ENCODE peak calls at places on chromosomes 16 and 17, in five cellular contexts. One of them, this sample, is unnamed.

GRCh38 chr16:84286568-84287220 is 8.0 kb upstream of the WFDC1 start:
- DNase-seq in H1: no peak
- DNase-seq in lower leg skin: no peak
- DNase-seq in CD4-positive, alpha-beta T cell: no peak
- DNase-seq in fibroblast of lung: no peak
- DNase-seq in this sample: no peak

GRCh38 chr17:29625037-29625750 is 2.5 kb upstream of the CORO6 start:
- DNase-seq in H1: no peak
- DNase-seq in lower leg skin: no peak
- DNase-seq in CD4-positive, alpha-beta T cell: no peak
- DNase-seq in fibroblast of lung: peak
- DNase-seq in this sample: peak

GRCh38 chr17:78915872-78916632 is 9.1 kb downstream of the TIMP2 start:
- DNase-seq in H1: no peak
- DNase-seq in lower leg skin: no peak
- DNase-seq in CD4-positive, alpha-beta T cell: no peak
- DNase-seq in fibroblast of lung: peak
- DNase-seq in this sample: peak

GRCh38 chr16:1272453-1273198 is 16.8 kb downstream of the TPSD1 start:
- DNase-seq in H1: no peak
- DNase-seq in lower leg skin: no peak
- DNase-seq in CD4-positive, alpha-beta T cell: no peak
- DNase-seq in fibroblast of lung: no peak
- DNase-seq in this sample: no peak

GRCh38 chr17:34312080-34312479 is 7.2 kb upstream of the CCL8 start:
- DNase-seq in H1: no peak
- DNase-seq in lower leg skin: no peak
- DNase-seq in CD4-positive, alpha-beta T cell: no peak
- DNase-seq in fibroblast of lung: peak
- DNase-seq in this sample: no peak

GRCh38 chr16:8714143-8714542 is 39.7 kb downstream of the ABAT start:
- DNase-seq in H1: no peak
- DNase-seq in lower leg skin: no peak
- DNase-seq in CD4-positive, alpha-beta T cell: no peak
- DNase-seq in fibroblast of lung: no peak
- DNase-seq in this sample: no peak

GRCh38 chr16:48961546-48961945 is 320.1 kb downstream of the CBLN1 start:
- DNase-seq in H1: no peak
- DNase-seq in lower leg skin: no peak
- DNase-seq in CD4-positive, alpha-beta T cell: no peak
- DNase-seq in fibroblast of lung: peak
- DNase-seq in this sample: no peak

GRCh38 chr17:66076546-66077190 is 115.3 kb downstream of the CEP112 start:
- DNase-seq in H1: no peak
- DNase-seq in lower leg skin: no peak
- DNase-seq in CD4-positive, alpha-beta T cell: no peak
- DNase-seq in fibroblast of lung: no peak
- DNase-seq in this sample: no peak

GRCh38 chr16:4314532-4315184 is 1.2 kb upstream of the GLIS2 start:
- DNase-seq in H1: no peak
- DNase-seq in lower leg skin: no peak
- DNase-seq in CD4-positive, alpha-beta T cell: no peak
- DNase-seq in fibroblast of lung: peak
- DNase-seq in this sample: no peak

GRCh38 chr17:3892095-3892998 is 506 bp downstream of the CAMKK1 start:
- DNase-seq in H1: no peak
- DNase-seq in lower leg skin: peak
- DNase-seq in CD4-positive, alpha-beta T cell: peak
- DNase-seq in fibroblast of lung: peak
- DNase-seq in this sample: peak

GRCh38 chr17:36879027-36879426 is 58.2 kb upstream of the LHX1 start:
- DNase-seq in H1: no peak
- DNase-seq in lower leg skin: no peak
- DNase-seq in CD4-positive, alpha-beta T cell: no peak
- DNase-seq in fibroblast of lung: no peak
- DNase-seq in this sample: no peak

GRCh38 chr16:52586159-52586558 is 39.2 kb upstream of the TOX3 start:
- DNase-seq in H1: no peak
- DNase-seq in lower leg skin: no peak
- DNase-seq in CD4-positive, alpha-beta T cell: no peak
- DNase-seq in fibroblast of lung: no peak
- DNase-seq in this sample: no peak

GRCh38 chr17:64020068-64020766 is at the start of gene ICAM2:
- DNase-seq in H1: no peak
- DNase-seq in lower leg skin: peak
- DNase-seq in CD4-positive, alpha-beta T cell: peak
- DNase-seq in fibroblast of lung: no peak
- DNase-seq in this sample: no peak

GRCh38 chr16:69190046-69190588 is 3.2 kb downstream of the SNTB2 start:
- DNase-seq in H1: no peak
- DNase-seq in lower leg skin: no peak
- DNase-seq in CD4-positive, alpha-beta T cell: no peak
- DNase-seq in fibroblast of lung: peak
- DNase-seq in this sample: no peak

GRCh38 chr16:56657555-56658430 is at the start of gene MT1F:
- DNase-seq in H1: peak
- DNase-seq in lower leg skin: peak
- DNase-seq in CD4-positive, alpha-beta T cell: peak
- DNase-seq in fibroblast of lung: peak
- DNase-seq in this sample: peak

GRCh38 chr17:51461578-51462004 is 201.2 kb downstream of the UTP18 start:
- DNase-seq in H1: peak
- DNase-seq in lower leg skin: no peak
- DNase-seq in CD4-positive, alpha-beta T cell: peak
- DNase-seq in fibroblast of lung: peak
- DNase-seq in this sample: peak

GRCh38 chr16:23132921-23133532 is 16.2 kb downstream of the USP31 start:
- DNase-seq in H1: no peak
- DNase-seq in lower leg skin: no peak
- DNase-seq in CD4-positive, alpha-beta T cell: no peak
- DNase-seq in fibroblast of lung: peak
- DNase-seq in this sample: no peak

GRCh38 chr16:60932600-60932999 is 1103.6 kb downstream of the CDH8 start:
- DNase-seq in H1: no peak
- DNase-seq in lower leg skin: no peak
- DNase-seq in CD4-positive, alpha-beta T cell: no peak
- DNase-seq in fibroblast of lung: no peak
- DNase-seq in this sample: no peak

GRCh38 chr17:388087-388486 is 35.5 kb upstream of the RPH3AL start:
- DNase-seq in H1: no peak
- DNase-seq in lower leg skin: no peak
- DNase-seq in CD4-positive, alpha-beta T cell: no peak
- DNase-seq in fibroblast of lung: no peak
- DNase-seq in this sample: no peak

GRCh38 chr16:80804061-80804450 is 342 bp downstream of the CDYL2 start:
- DNase-seq in H1: no peak
- DNase-seq in lower leg skin: no peak
- DNase-seq in CD4-positive, alpha-beta T cell: peak
- DNase-seq in fibroblast of lung: peak
- DNase-seq in this sample: no peak

GRCh38 chr16:31333686-31334649 is 21.0 kb upstream of the ITGAX start:
- DNase-seq in H1: no peak
- DNase-seq in lower leg skin: no peak
- DNase-seq in CD4-positive, alpha-beta T cell: no peak
- DNase-seq in fibroblast of lung: no peak
- DNase-seq in this sample: peak

GRCh38 chr17:41322264-41322902 is 6.9 kb upstream of the KRTAP17-1 start:
- DNase-seq in H1: no peak
- DNase-seq in lower leg skin: no peak
- DNase-seq in CD4-positive, alpha-beta T cell: no peak
- DNase-seq in fibroblast of lung: peak
- DNase-seq in this sample: peak

GRCh38 chr16:85426806-85427205 is 186.3 kb upstream of the GSE1 start:
- DNase-seq in H1: no peak
- DNase-seq in lower leg skin: no peak
- DNase-seq in CD4-positive, alpha-beta T cell: no peak
- DNase-seq in fibroblast of lung: no peak
- DNase-seq in this sample: no peak

GRCh38 chr16:85430523-85431381 is 182.4 kb upstream of the GSE1 start:
- DNase-seq in H1: no peak
- DNase-seq in lower leg skin: no peak
- DNase-seq in CD4-positive, alpha-beta T cell: no peak
- DNase-seq in fibroblast of lung: no peak
- DNase-seq in this sample: no peak

GRCh38 chr16:85429776-85430522 is 183.2 kb upstream of the GSE1 start:
- DNase-seq in H1: no peak
- DNase-seq in lower leg skin: no peak
- DNase-seq in CD4-positive, alpha-beta T cell: no peak
- DNase-seq in fibroblast of lung: no peak
- DNase-seq in this sample: no peak

GRCh38 chr16:85428899-85429775 is 184.0 kb upstream of the GSE1 start:
- DNase-seq in H1: no peak
- DNase-seq in lower leg skin: no peak
- DNase-seq in CD4-positive, alpha-beta T cell: no peak
- DNase-seq in fibroblast of lung: no peak
- DNase-seq in this sample: no peak

DNA sequence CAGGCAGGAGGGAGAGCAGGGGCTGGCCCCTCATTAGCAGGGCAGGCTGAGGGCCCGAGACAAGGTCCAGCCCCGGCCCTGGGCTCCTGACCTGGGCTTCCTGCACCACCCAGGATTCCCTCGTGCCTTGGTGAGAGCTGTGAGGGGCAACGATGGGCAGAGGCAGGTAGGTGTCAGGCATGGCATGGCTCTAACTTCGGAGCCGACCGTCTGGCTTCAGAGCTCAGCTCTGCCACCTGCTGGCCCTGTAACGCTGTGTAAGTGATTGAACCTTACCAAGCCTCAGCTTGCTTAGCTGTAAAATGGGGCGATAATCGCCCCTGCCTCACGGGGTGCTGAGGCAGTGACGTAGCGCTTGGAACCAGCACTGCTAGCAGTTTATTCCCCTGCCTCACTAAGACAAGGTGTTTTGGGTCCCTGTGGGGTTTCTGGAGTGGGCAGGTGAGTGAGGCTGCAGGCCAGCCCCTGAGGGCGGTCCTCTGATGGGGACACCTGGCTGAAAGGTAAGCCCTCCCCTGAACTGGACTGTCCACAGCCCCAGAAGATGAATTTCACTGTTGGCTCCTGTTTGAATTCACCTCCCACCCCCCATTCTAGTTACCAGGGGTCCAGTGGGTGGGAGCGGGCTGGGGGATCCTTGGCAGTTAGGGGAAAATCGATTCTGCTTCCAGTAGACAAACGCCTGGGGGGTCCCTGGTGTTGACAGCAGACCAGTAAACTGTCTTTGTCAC is 184.8 kb upstream of the GSE1 start:
- DNase-seq in H1: no peak
- DNase-seq in lower leg skin: no peak
- DNase-seq in CD4-positive, alpha-beta T cell: peak
- DNase-seq in fibroblast of lung: no peak
- DNase-seq in this sample: peak
- TF ChIP-seq CTCF in H1: peak
- TF ChIP-seq CTCF in lower leg skin: no peak
- TF ChIP-seq CTCF in CD4-positive, alpha-beta T cell: peak
- TF ChIP-seq CTCF in fibroblast of lung: peak
- TF ChIP-seq CTCF in this sample: peak

DNA sequence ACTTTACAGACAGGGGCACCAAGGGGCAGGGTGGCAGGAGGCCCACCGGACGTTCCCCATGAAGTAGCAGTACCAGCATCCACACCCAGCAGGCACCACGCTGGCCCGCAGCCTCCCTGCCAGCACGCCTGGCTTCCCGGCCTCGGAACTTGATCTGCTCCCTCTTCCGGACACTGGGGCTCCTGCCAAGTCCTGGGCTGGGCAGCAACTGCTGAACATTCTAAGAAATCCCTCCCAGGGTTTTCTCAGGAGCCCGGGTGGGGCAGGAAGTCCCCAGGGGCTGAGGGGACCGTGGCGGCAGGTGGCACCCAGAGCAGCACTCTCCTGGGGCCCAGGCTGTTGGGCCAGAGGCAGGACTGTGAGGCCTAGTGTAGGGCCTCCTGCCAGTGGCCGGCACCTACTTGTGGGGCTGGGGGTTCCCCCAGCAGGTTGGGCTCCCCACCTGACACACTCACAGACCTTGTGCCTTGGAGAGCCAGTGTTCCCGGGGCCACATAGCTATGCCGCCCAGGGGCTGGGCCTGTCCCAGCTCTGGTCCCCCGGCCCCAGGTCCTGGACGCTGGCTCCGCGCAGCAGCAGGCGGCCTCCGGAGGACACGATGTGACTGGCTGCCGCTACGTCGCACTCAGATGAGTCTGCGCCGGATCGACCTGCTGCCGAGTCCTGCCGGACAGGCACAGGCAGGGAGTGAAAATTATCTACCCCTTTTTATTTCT is 86.2 kb upstream of the CBX4 start:
- DNase-seq in H1: no peak
- DNase-seq in lower leg skin: no peak
- DNase-seq in CD4-positive, alpha-beta T cell: no peak
- DNase-seq in fibroblast of lung: peak
- DNase-seq in this sample: peak
- TF ChIP-seq CTCF in H1: no peak
- TF ChIP-seq CTCF in lower leg skin: no peak
- TF ChIP-seq CTCF in CD4-positive, alpha-beta T cell: no peak
- TF ChIP-seq CTCF in fibroblast of lung: no peak
- TF ChIP-seq CTCF in this sample: peak

GRCh38 chr17:45143767-45144198 is 4.5 kb upstream of the HEXIM1 start:
- DNase-seq in H1: no peak
- DNase-seq in lower leg skin: peak
- DNase-seq in CD4-positive, alpha-beta T cell: no peak
- DNase-seq in fibroblast of lung: peak
- DNase-seq in this sample: no peak
- TF ChIP-seq CTCF in H1: no peak
- TF ChIP-seq CTCF in lower leg skin: no peak
- TF ChIP-seq CTCF in CD4-positive, alpha-beta T cell: no peak
- TF ChIP-seq CTCF in fibroblast of lung: no peak
- TF ChIP-seq CTCF in this sample: no peak

DNA sequence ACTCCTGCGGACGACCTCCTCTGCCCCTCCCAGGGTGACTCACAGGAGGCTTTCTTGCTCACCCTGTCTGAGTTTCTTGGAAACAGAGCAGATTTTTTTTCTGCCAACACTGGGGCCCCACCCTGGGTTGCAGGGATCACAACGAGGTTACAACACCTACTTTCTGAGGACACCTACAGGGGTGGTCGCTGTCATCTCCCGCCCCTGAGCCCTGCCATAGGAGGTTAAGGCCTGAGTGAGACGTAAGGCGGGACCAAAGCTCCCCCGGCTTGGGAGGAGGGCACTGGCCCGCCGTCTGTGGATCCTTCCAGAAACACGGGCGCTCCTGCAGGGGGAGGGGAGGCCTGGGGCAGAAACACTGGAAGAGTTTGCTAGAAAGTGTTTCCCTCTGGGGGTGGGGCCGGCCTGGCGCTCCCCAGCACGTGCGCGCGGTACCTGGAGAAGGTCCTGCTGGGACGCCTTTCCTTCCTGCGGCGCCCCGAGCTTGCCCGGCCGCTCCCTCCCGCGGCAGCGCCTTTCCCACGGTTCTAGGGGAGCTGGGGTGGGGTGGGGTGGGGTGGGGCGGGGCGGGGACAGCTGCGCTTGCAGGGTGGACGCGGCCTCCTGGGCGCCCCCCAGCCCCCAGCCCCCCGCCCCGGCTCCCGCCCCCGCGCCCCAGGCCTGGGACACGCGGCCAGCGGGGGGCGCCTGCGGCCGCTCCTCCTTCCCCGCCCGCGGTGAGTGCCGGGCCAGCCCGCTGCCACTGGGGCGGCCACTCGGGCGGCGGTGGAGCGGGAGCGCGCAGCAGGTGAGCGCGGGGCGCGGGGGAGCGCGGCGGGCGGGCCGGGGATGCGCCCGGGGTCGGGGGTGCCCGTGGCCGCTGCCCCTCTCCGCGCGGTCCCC is 20.7 kb upstream of the ADCY7 start:
- DNase-seq in H1: no peak
- DNase-seq in lower leg skin: peak
- DNase-seq in CD4-positive, alpha-beta T cell: no peak
- DNase-seq in fibroblast of lung: peak
- DNase-seq in this sample: peak
- TF ChIP-seq CTCF in H1: no peak
- TF ChIP-seq CTCF in lower leg skin: no peak
- TF ChIP-seq CTCF in CD4-positive, alpha-beta T cell: no peak
- TF ChIP-seq CTCF in fibroblast of lung: no peak
- TF ChIP-seq CTCF in this sample: peak